ENCODE peak calls at places on chromosomes 16 and 17, in nine cellular contexts. One of them, this sample, is unnamed.
A peak's percentile ranks its signal among the peaks of the same experiment; 100 is the strongest.

GRCh38 chr16:19068237-19068815 is 912 bp downstream of the COQ7 start:
- DNase-seq in tibial artery: no peak
- DNase-seq in MM.1S: no peak
- DNase-seq in mucosa of descending colon: no peak
- DNase-seq in cardiac fibroblast: no peak
- DNase-seq in A673: no peak
- DNase-seq in uterus: no peak
- DNase-seq in astrocyte of the spinal cord: no peak
- DNase-seq in Peyer's patch: no peak
- DNase-seq in this sample: no peak

GRCh38 chr17:42618442-42619150 is 9.1 kb downstream of the TUBG1 start:
- DNase-seq in Peyer's patch: peak; percentile 56
- DNase-seq in MM.1S: peak; percentile 97
- DNase-seq in tibial artery: peak; percentile 66
- DNase-seq in cardiac fibroblast: no peak
- DNase-seq in mucosa of descending colon: peak; percentile 62
- DNase-seq in astrocyte of the spinal cord: peak; percentile 22
- DNase-seq in uterus: no peak
- DNase-seq in A673: peak; percentile 2
- DNase-seq in this sample: peak; percentile 13

GRCh38 chr17:42276359-42276608 is at the start of gene STAT5B:
- DNase-seq in MM.1S: peak; percentile 74
- DNase-seq in cardiac fibroblast: peak; percentile 45
- DNase-seq in tibial artery: peak; percentile 83
- DNase-seq in Peyer's patch: peak; percentile 86
- DNase-seq in mucosa of descending colon: peak; percentile 72
- DNase-seq in A673: peak; percentile 56
- DNase-seq in astrocyte of the spinal cord: no peak
- DNase-seq in uterus: peak; percentile 54
- DNase-seq in this sample: no peak

GRCh38 chr17:40035162-40035559 is 19.0 kb downstream of the MED24 start:
- DNase-seq in Peyer's patch: no peak
- DNase-seq in uterus: no peak
- DNase-seq in tibial artery: no peak
- DNase-seq in astrocyte of the spinal cord: peak; percentile 53
- DNase-seq in cardiac fibroblast: peak; percentile 64
- DNase-seq in mucosa of descending colon: no peak
- DNase-seq in A673: peak; percentile 53
- DNase-seq in MM.1S: no peak
- DNase-seq in this sample: peak; percentile 31

GRCh38 chr16:56107944-56108583 is 83.2 kb upstream of the GNAO1 start:
- DNase-seq in astrocyte of the spinal cord: no peak
- DNase-seq in MM.1S: no peak
- DNase-seq in A673: no peak
- DNase-seq in uterus: no peak
- DNase-seq in mucosa of descending colon: no peak
- DNase-seq in cardiac fibroblast: no peak
- DNase-seq in Peyer's patch: no peak
- DNase-seq in tibial artery: no peak
- DNase-seq in this sample: peak; percentile 67

GRCh38 chr17:40952675-40953074 is 14.1 kb downstream of the KRT39 start:
- DNase-seq in tibial artery: no peak
- DNase-seq in uterus: no peak
- DNase-seq in astrocyte of the spinal cord: peak; percentile 68
- DNase-seq in MM.1S: no peak
- DNase-seq in Peyer's patch: no peak
- DNase-seq in cardiac fibroblast: peak; percentile 81
- DNase-seq in mucosa of descending colon: no peak
- DNase-seq in A673: peak; percentile 54
- DNase-seq in this sample: no peak

GRCh38 chr16:67170168-67170947 is at the start of gene NOL3:
- DNase-seq in mucosa of descending colon: peak; percentile 82
- DNase-seq in cardiac fibroblast: peak; percentile 78
- DNase-seq in astrocyte of the spinal cord: peak; percentile 86
- DNase-seq in tibial artery: peak; percentile 96
- DNase-seq in uterus: peak; percentile 83
- DNase-seq in MM.1S: peak; percentile 81
- DNase-seq in Peyer's patch: peak; percentile 86
- DNase-seq in A673: peak; percentile 86
- DNase-seq in this sample: no peak

GRCh38 chr16:87541004-87541881 is 48.4 kb upstream of the ZCCHC14 start:
- DNase-seq in mucosa of descending colon: peak; percentile 39
- DNase-seq in Peyer's patch: no peak
- DNase-seq in uterus: no peak
- DNase-seq in cardiac fibroblast: peak; percentile 88
- DNase-seq in A673: peak; percentile 54
- DNase-seq in MM.1S: no peak
- DNase-seq in tibial artery: peak; percentile 94
- DNase-seq in astrocyte of the spinal cord: peak; percentile 87
- DNase-seq in this sample: no peak

GRCh38 chr16:25613931-25614330 is 77.8 kb upstream of the HS3ST4 start:
- DNase-seq in uterus: no peak
- DNase-seq in cardiac fibroblast: no peak
- DNase-seq in Peyer's patch: no peak
- DNase-seq in tibial artery: no peak
- DNase-seq in mucosa of descending colon: no peak
- DNase-seq in MM.1S: no peak
- DNase-seq in astrocyte of the spinal cord: no peak
- DNase-seq in A673: no peak
- DNase-seq in this sample: no peak

GRCh38 chr17:59097876-59098275 is 8.8 kb downstream of the TRIM37 start:
- DNase-seq in uterus: no peak
- DNase-seq in astrocyte of the spinal cord: no peak
- DNase-seq in tibial artery: no peak
- DNase-seq in mucosa of descending colon: no peak
- DNase-seq in A673: no peak
- DNase-seq in MM.1S: no peak
- DNase-seq in Peyer's patch: no peak
- DNase-seq in cardiac fibroblast: no peak
- DNase-seq in this sample: no peak

GRCh38 chr16:48531011-48531962 is 78.7 kb downstream of the N4BP1 start:
- DNase-seq in mucosa of descending colon: no peak
- DNase-seq in MM.1S: no peak
- DNase-seq in astrocyte of the spinal cord: no peak
- DNase-seq in tibial artery: peak; percentile 69
- DNase-seq in Peyer's patch: no peak
- DNase-seq in cardiac fibroblast: no peak
- DNase-seq in uterus: peak; percentile 39
- DNase-seq in A673: no peak
- DNase-seq in this sample: no peak

GRCh38 chr17:28326114-28326513 is 7.1 kb downstream of the TMEM97 start:
- DNase-seq in mucosa of descending colon: peak; percentile 63
- DNase-seq in A673: no peak
- DNase-seq in Peyer's patch: no peak
- DNase-seq in astrocyte of the spinal cord: no peak
- DNase-seq in cardiac fibroblast: no peak
- DNase-seq in MM.1S: no peak
- DNase-seq in uterus: no peak
- DNase-seq in tibial artery: no peak
- DNase-seq in this sample: no peak

GRCh38 chr16:58843675-58844074 is 109.6 kb upstream of the GOT2 start:
- DNase-seq in A673: peak; percentile 37
- DNase-seq in MM.1S: peak; percentile 23
- DNase-seq in uterus: no peak
- DNase-seq in mucosa of descending colon: no peak
- DNase-seq in tibial artery: no peak
- DNase-seq in astrocyte of the spinal cord: peak; percentile 40
- DNase-seq in cardiac fibroblast: peak; percentile 33
- DNase-seq in Peyer's patch: no peak
- DNase-seq in this sample: no peak

GRCh38 chr17:14779236-14779635 is 478.4 kb downstream of the HS3ST3B1 start:
- DNase-seq in uterus: no peak
- DNase-seq in cardiac fibroblast: no peak
- DNase-seq in MM.1S: no peak
- DNase-seq in tibial artery: no peak
- DNase-seq in astrocyte of the spinal cord: no peak
- DNase-seq in mucosa of descending colon: no peak
- DNase-seq in A673: no peak
- DNase-seq in Peyer's patch: no peak
- DNase-seq in this sample: no peak

GRCh38 chr16:86231321-86231995 is 278.9 kb upstream of the FOXF1 start:
- DNase-seq in Peyer's patch: no peak
- DNase-seq in uterus: peak; percentile 8
- DNase-seq in A673: no peak
- DNase-seq in tibial artery: no peak
- DNase-seq in MM.1S: no peak
- DNase-seq in mucosa of descending colon: no peak
- DNase-seq in cardiac fibroblast: no peak
- DNase-seq in astrocyte of the spinal cord: no peak
- DNase-seq in this sample: peak; percentile 8

GRCh38 chr16:81366316-81366932 is 51.7 kb downstream of the GAN start:
- DNase-seq in astrocyte of the spinal cord: peak; percentile 60
- DNase-seq in MM.1S: peak; percentile 34
- DNase-seq in tibial artery: no peak
- DNase-seq in mucosa of descending colon: peak; percentile 50
- DNase-seq in A673: peak; percentile 60
- DNase-seq in uterus: no peak
- DNase-seq in Peyer's patch: no peak
- DNase-seq in cardiac fibroblast: peak; percentile 73
- DNase-seq in this sample: no peak

GRCh38 chr17:48011405-48012150 is 26.0 kb downstream of the COPZ2 start:
- DNase-seq in uterus: no peak
- DNase-seq in MM.1S: peak; percentile 70
- DNase-seq in mucosa of descending colon: peak; percentile 48
- DNase-seq in cardiac fibroblast: peak; percentile 53
- DNase-seq in tibial artery: no peak
- DNase-seq in Peyer's patch: no peak
- DNase-seq in astrocyte of the spinal cord: no peak
- DNase-seq in A673: peak; percentile 88
- DNase-seq in this sample: no peak
- TF ChIP-seq CTCF in uterus: no peak
- TF ChIP-seq CTCF in MM.1S: peak; percentile 82
- TF ChIP-seq CTCF in mucosa of descending colon: peak; percentile 8
- TF ChIP-seq CTCF in cardiac fibroblast: peak; percentile 66
- TF ChIP-seq CTCF in tibial artery: no peak
- TF ChIP-seq CTCF in Peyer's patch: peak; percentile 50
- TF ChIP-seq CTCF in astrocyte of the spinal cord: peak; percentile 66
- TF ChIP-seq CTCF in A673: peak; percentile 81
- TF ChIP-seq CTCF in this sample: no peak

DNA sequence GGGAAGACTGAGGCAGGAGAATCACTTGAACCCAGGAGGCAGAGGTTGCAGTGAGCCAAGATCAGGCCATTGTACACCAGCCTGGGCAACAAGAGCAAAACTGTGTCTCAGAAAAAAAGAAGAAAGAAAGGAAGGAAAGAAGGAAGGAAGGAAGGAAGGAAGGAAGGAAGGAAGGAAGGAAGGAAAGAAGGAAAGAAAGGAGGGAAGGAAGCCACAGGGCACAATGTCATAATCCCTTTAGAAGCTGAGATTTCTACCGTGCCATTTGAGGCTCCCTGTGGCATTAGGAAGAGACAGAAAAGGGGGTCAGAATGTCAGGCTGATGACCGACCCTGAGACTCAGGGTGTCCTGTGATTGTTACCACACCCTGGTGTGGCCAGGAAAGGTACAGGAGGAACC is 6.6 kb downstream of the GNGT2 start:
- DNase-seq in mucosa of descending colon: no peak
- DNase-seq in tibial artery: no peak
- DNase-seq in uterus: no peak
- DNase-seq in Peyer's patch: no peak
- DNase-seq in astrocyte of the spinal cord: no peak
- DNase-seq in MM.1S: no peak
- DNase-seq in A673: no peak
- DNase-seq in cardiac fibroblast: no peak
- DNase-seq in this sample: no peak
- H3K4me3 ChIP-seq in mucosa of descending colon: no peak overlapping the region
- H3K4me3 ChIP-seq in tibial artery: no peak overlapping the region
- H3K4me3 ChIP-seq in uterus: no peak overlapping the region
- H3K4me3 ChIP-seq in Peyer's patch: no peak overlapping the region
- H3K4me3 ChIP-seq in astrocyte of the spinal cord: no peak overlapping the region
- H3K4me3 ChIP-seq in MM.1S: no peak overlapping the region
- H3K4me3 ChIP-seq in A673: no peak overlapping the region
- H3K4me3 ChIP-seq in cardiac fibroblast: no peak overlapping the region
- H3K4me3 ChIP-seq in this sample: no peak overlapping the region

GRCh38 chr17:48374650-48375230 is 55.3 kb downstream of the SKAP1 start:
- DNase-seq in uterus: no peak
- DNase-seq in A673: peak; percentile 70
- DNase-seq in MM.1S: peak; percentile 41
- DNase-seq in cardiac fibroblast: no peak
- DNase-seq in tibial artery: no peak
- DNase-seq in Peyer's patch: no peak
- DNase-seq in mucosa of descending colon: peak; percentile 74
- DNase-seq in astrocyte of the spinal cord: no peak
- DNase-seq in this sample: no peak
- TF ChIP-seq CTCF in uterus: no peak
- TF ChIP-seq CTCF in A673: peak; percentile 92
- TF ChIP-seq CTCF in MM.1S: peak; percentile 73
- TF ChIP-seq CTCF in cardiac fibroblast: peak; percentile 44
- TF ChIP-seq CTCF in tibial artery: no peak
- TF ChIP-seq CTCF in Peyer's patch: peak; percentile 89
- TF ChIP-seq CTCF in mucosa of descending colon: peak; percentile 67
- TF ChIP-seq CTCF in astrocyte of the spinal cord: peak; percentile 32
- TF ChIP-seq CTCF in this sample: no peak

GRCh38 chr17:34979650-34980352 is 511 bp upstream of the LIG3 start:
- DNase-seq in mucosa of descending colon: no peak
- DNase-seq in cardiac fibroblast: peak; percentile 28
- DNase-seq in MM.1S: no peak
- DNase-seq in uterus: no peak
- DNase-seq in tibial artery: no peak
- DNase-seq in A673: no peak
- DNase-seq in Peyer's patch: no peak
- DNase-seq in astrocyte of the spinal cord: no peak
- DNase-seq in this sample: no peak

GRCh38 chr17:34981538-34982241 is 1.4 kb downstream of the LIG3 start:
- DNase-seq in Peyer's patch: no peak
- DNase-seq in MM.1S: no peak
- DNase-seq in tibial artery: no peak
- DNase-seq in cardiac fibroblast: peak; percentile 26
- DNase-seq in astrocyte of the spinal cord: peak; percentile 20
- DNase-seq in mucosa of descending colon: no peak
- DNase-seq in uterus: no peak
- DNase-seq in A673: peak; percentile 26
- DNase-seq in this sample: no peak

GRCh38 chr17:34980353-34980680 is at the start of gene LIG3:
- DNase-seq in astrocyte of the spinal cord: peak; percentile 93
- DNase-seq in MM.1S: peak; percentile 96
- DNase-seq in tibial artery: peak; percentile 96
- DNase-seq in mucosa of descending colon: peak; percentile 96
- DNase-seq in Peyer's patch: peak; percentile 97
- DNase-seq in uterus: peak; percentile 94
- DNase-seq in A673: peak; percentile 86
- DNase-seq in cardiac fibroblast: peak; percentile 94
- DNase-seq in this sample: peak; percentile 94

GRCh38 chr17:34980681-34981537 is 597 bp downstream of the LIG3 start:
- DNase-seq in tibial artery: peak; percentile 84
- DNase-seq in MM.1S: peak; percentile 88
- DNase-seq in cardiac fibroblast: peak; percentile 86
- DNase-seq in mucosa of descending colon: peak; percentile 75
- DNase-seq in astrocyte of the spinal cord: peak; percentile 84
- DNase-seq in uterus: peak; percentile 70
- DNase-seq in Peyer's patch: no peak
- DNase-seq in A673: peak; percentile 69
- DNase-seq in this sample: peak; percentile 63

DNA sequence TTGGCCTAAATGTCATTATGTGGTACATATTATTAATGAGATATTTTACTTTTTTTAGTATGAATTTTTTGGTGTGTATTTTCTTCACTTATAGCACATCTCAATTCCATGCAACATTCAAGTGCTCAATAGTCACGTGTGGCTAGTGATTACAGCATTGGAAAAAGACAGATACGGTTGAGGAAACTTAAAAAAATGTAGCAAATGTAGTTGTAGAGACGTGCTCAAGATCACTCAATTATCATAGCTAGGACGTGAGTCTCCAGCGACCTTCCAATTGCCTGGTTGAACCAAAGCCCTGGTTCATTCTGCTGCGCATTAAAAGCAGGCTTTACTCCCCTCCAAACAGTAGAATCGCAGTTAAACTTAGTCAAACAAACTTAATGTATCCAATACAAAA is 1.2 kb upstream of the LIG3 start:
- DNase-seq in tibial artery: no peak
- DNase-seq in astrocyte of the spinal cord: no peak
- DNase-seq in uterus: no peak
- DNase-seq in MM.1S: no peak
- DNase-seq in mucosa of descending colon: no peak
- DNase-seq in Peyer's patch: no peak
- DNase-seq in A673: no peak
- DNase-seq in cardiac fibroblast: no peak
- DNase-seq in this sample: no peak
- H3K4me3 ChIP-seq in tibial artery: no peak overlapping the region
- H3K4me3 ChIP-seq in astrocyte of the spinal cord: no peak overlapping the region
- H3K4me3 ChIP-seq in uterus: no peak overlapping the region
- H3K4me3 ChIP-seq in MM.1S: no peak overlapping the region
- H3K4me3 ChIP-seq in mucosa of descending colon: no peak overlapping the region
- H3K4me3 ChIP-seq in Peyer's patch: no peak overlapping the region
- H3K4me3 ChIP-seq in A673: no peak overlapping the region
- H3K4me3 ChIP-seq in cardiac fibroblast: no peak overlapping the region
- H3K4me3 ChIP-seq in this sample: no peak overlapping the region

This sample was measured in dorsolateral prefrontal cortex.